ENCODE peak calls at places on chromosomes 2 and 18, in ten cellular contexts. One of them, this sample, is unnamed.

GRCh38 chr18:22606563-22607283 is 189.0 kb upstream of the CTAGE1 start:
- DNase-seq in RWPE2: no peak
- DNase-seq in mammary epithelial cell: no peak
- DNase-seq in immature natural killer cell: no peak
- DNase-seq in nephron progenitor cell: peak
- DNase-seq in frontal cortex: no peak
- DNase-seq in activated T-cell treated with anti-CD3 and anti-CD28 coated beads for 4 hours: no peak
- DNase-seq in activated naive CD4-positive, alpha-beta T cell treated with anti-CD3 and anti-CD28 coated beads, Interleukin-2, amount 10 ng/mL, durations not matched to agents 7 days and 5 days: no peak
- DNase-seq in adrenal gland: no peak
- DNase-seq in NCI-H774: no peak
- DNase-seq in this sample: no peak

GRCh38 chr2:141941224-141941714 is 189.5 kb downstream of the LRP1B start:
- DNase-seq in RWPE2: no peak
- DNase-seq in mammary epithelial cell: no peak
- DNase-seq in immature natural killer cell: no peak
- DNase-seq in nephron progenitor cell: no peak
- DNase-seq in frontal cortex: no peak
- DNase-seq in activated T-cell treated with anti-CD3 and anti-CD28 coated beads for 4 hours: no peak
- DNase-seq in activated naive CD4-positive, alpha-beta T cell treated with anti-CD3 and anti-CD28 coated beads, Interleukin-2, amount 10 ng/mL, durations not matched to agents 7 days and 5 days: no peak
- DNase-seq in adrenal gland: no peak
- DNase-seq in NCI-H774: no peak
- DNase-seq in this sample: no peak

GRCh38 chr2:239473211-239473805 is 72.5 kb upstream of the HDAC4 start:
- DNase-seq in RWPE2: peak
- DNase-seq in mammary epithelial cell: no peak
- DNase-seq in immature natural killer cell: no peak
- DNase-seq in nephron progenitor cell: no peak
- DNase-seq in frontal cortex: no peak
- DNase-seq in activated T-cell treated with anti-CD3 and anti-CD28 coated beads for 4 hours: no peak
- DNase-seq in activated naive CD4-positive, alpha-beta T cell treated with anti-CD3 and anti-CD28 coated beads, Interleukin-2, amount 10 ng/mL, durations not matched to agents 7 days and 5 days: no peak
- DNase-seq in adrenal gland: peak
- DNase-seq in NCI-H774: no peak
- DNase-seq in this sample: no peak

GRCh38 chr2:23601301-23601965 is 216.5 kb downstream of the KLHL29 start:
- DNase-seq in RWPE2: no peak
- DNase-seq in mammary epithelial cell: no peak
- DNase-seq in immature natural killer cell: no peak
- DNase-seq in nephron progenitor cell: no peak
- DNase-seq in frontal cortex: no peak
- DNase-seq in activated T-cell treated with anti-CD3 and anti-CD28 coated beads for 4 hours: no peak
- DNase-seq in activated naive CD4-positive, alpha-beta T cell treated with anti-CD3 and anti-CD28 coated beads, Interleukin-2, amount 10 ng/mL, durations not matched to agents 7 days and 5 days: no peak
- DNase-seq in adrenal gland: no peak
- DNase-seq in NCI-H774: no peak
- DNase-seq in this sample: no peak

GRCh38 chr2:20314562-20315521 is 35.8 kb downstream of the PUM2 start:
- DNase-seq in RWPE2: no peak
- DNase-seq in mammary epithelial cell: peak
- DNase-seq in immature natural killer cell: no peak
- DNase-seq in nephron progenitor cell: no peak
- DNase-seq in frontal cortex: no peak
- DNase-seq in activated T-cell treated with anti-CD3 and anti-CD28 coated beads for 4 hours: no peak
- DNase-seq in activated naive CD4-positive, alpha-beta T cell treated with anti-CD3 and anti-CD28 coated beads, Interleukin-2, amount 10 ng/mL, durations not matched to agents 7 days and 5 days: no peak
- DNase-seq in adrenal gland: no peak
- DNase-seq in NCI-H774: no peak
- DNase-seq in this sample: no peak

GRCh38 chr2:18619091-18619490 is 29.7 kb upstream of the NT5C1B start:
- DNase-seq in RWPE2: no peak
- DNase-seq in mammary epithelial cell: no peak
- DNase-seq in immature natural killer cell: no peak
- DNase-seq in nephron progenitor cell: no peak
- DNase-seq in frontal cortex: no peak
- DNase-seq in activated T-cell treated with anti-CD3 and anti-CD28 coated beads for 4 hours: no peak
- DNase-seq in activated naive CD4-positive, alpha-beta T cell treated with anti-CD3 and anti-CD28 coated beads, Interleukin-2, amount 10 ng/mL, durations not matched to agents 7 days and 5 days: no peak
- DNase-seq in adrenal gland: no peak
- DNase-seq in NCI-H774: no peak
- DNase-seq in this sample: no peak

GRCh38 chr2:175401956-175402469 is 220.5 kb upstream of the ATP5MC3 start:
- DNase-seq in RWPE2: no peak
- DNase-seq in mammary epithelial cell: no peak
- DNase-seq in immature natural killer cell: no peak
- DNase-seq in nephron progenitor cell: no peak
- DNase-seq in frontal cortex: no peak
- DNase-seq in activated T-cell treated with anti-CD3 and anti-CD28 coated beads for 4 hours: no peak
- DNase-seq in activated naive CD4-positive, alpha-beta T cell treated with anti-CD3 and anti-CD28 coated beads, Interleukin-2, amount 10 ng/mL, durations not matched to agents 7 days and 5 days: no peak
- DNase-seq in adrenal gland: no peak
- DNase-seq in NCI-H774: no peak
- DNase-seq in this sample: no peak

GRCh38 chr2:143700865-143701264 is 571.6 kb downstream of the ARHGAP15 start:
- DNase-seq in RWPE2: no peak
- DNase-seq in mammary epithelial cell: no peak
- DNase-seq in immature natural killer cell: no peak
- DNase-seq in nephron progenitor cell: no peak
- DNase-seq in frontal cortex: no peak
- DNase-seq in activated T-cell treated with anti-CD3 and anti-CD28 coated beads for 4 hours: no peak
- DNase-seq in activated naive CD4-positive, alpha-beta T cell treated with anti-CD3 and anti-CD28 coated beads, Interleukin-2, amount 10 ng/mL, durations not matched to agents 7 days and 5 days: no peak
- DNase-seq in adrenal gland: no peak
- DNase-seq in NCI-H774: no peak
- DNase-seq in this sample: no peak

GRCh38 chr18:76259726-76260125 is 235.3 kb downstream of the ZNF516 start:
- DNase-seq in RWPE2: no peak
- DNase-seq in mammary epithelial cell: no peak
- DNase-seq in immature natural killer cell: no peak
- DNase-seq in nephron progenitor cell: no peak
- DNase-seq in frontal cortex: no peak
- DNase-seq in activated T-cell treated with anti-CD3 and anti-CD28 coated beads for 4 hours: no peak
- DNase-seq in activated naive CD4-positive, alpha-beta T cell treated with anti-CD3 and anti-CD28 coated beads, Interleukin-2, amount 10 ng/mL, durations not matched to agents 7 days and 5 days: no peak
- DNase-seq in adrenal gland: no peak
- DNase-seq in NCI-H774: no peak
- DNase-seq in this sample: no peak

GRCh38 chr2:216574046-216574445 is 59.2 kb upstream of the IGFBP2 start:
- DNase-seq in RWPE2: no peak
- DNase-seq in mammary epithelial cell: no peak
- DNase-seq in immature natural killer cell: no peak
- DNase-seq in nephron progenitor cell: no peak
- DNase-seq in frontal cortex: no peak
- DNase-seq in activated T-cell treated with anti-CD3 and anti-CD28 coated beads for 4 hours: no peak
- DNase-seq in activated naive CD4-positive, alpha-beta T cell treated with anti-CD3 and anti-CD28 coated beads, Interleukin-2, amount 10 ng/mL, durations not matched to agents 7 days and 5 days: no peak
- DNase-seq in adrenal gland: no peak
- DNase-seq in NCI-H774: no peak
- DNase-seq in this sample: no peak

GRCh38 chr2:36356990-36357505 is 1.5 kb downstream of the CRIM1 start:
- DNase-seq in RWPE2: no peak
- DNase-seq in mammary epithelial cell: peak
- DNase-seq in immature natural killer cell: no peak
- DNase-seq in nephron progenitor cell: peak
- DNase-seq in frontal cortex: no peak
- DNase-seq in activated T-cell treated with anti-CD3 and anti-CD28 coated beads for 4 hours: no peak
- DNase-seq in activated naive CD4-positive, alpha-beta T cell treated with anti-CD3 and anti-CD28 coated beads, Interleukin-2, amount 10 ng/mL, durations not matched to agents 7 days and 5 days: peak
- DNase-seq in adrenal gland: peak
- DNase-seq in NCI-H774: no peak
- DNase-seq in this sample: no peak

GRCh38 chr2:9627310-9627709 is 3.5 kb downstream of the YWHAQ start:
- DNase-seq in RWPE2: no peak
- DNase-seq in mammary epithelial cell: peak
- DNase-seq in immature natural killer cell: peak
- DNase-seq in nephron progenitor cell: no peak
- DNase-seq in frontal cortex: no peak
- DNase-seq in activated T-cell treated with anti-CD3 and anti-CD28 coated beads for 4 hours: no peak
- DNase-seq in activated naive CD4-positive, alpha-beta T cell treated with anti-CD3 and anti-CD28 coated beads, Interleukin-2, amount 10 ng/mL, durations not matched to agents 7 days and 5 days: no peak
- DNase-seq in adrenal gland: no peak
- DNase-seq in NCI-H774: no peak
- DNase-seq in this sample: no peak

GRCh38 chr2:217340176-217340575 is 480.3 kb upstream of the TNP1 start:
- DNase-seq in RWPE2: no peak
- DNase-seq in mammary epithelial cell: no peak
- DNase-seq in immature natural killer cell: no peak
- DNase-seq in nephron progenitor cell: no peak
- DNase-seq in frontal cortex: no peak
- DNase-seq in activated T-cell treated with anti-CD3 and anti-CD28 coated beads for 4 hours: no peak
- DNase-seq in activated naive CD4-positive, alpha-beta T cell treated with anti-CD3 and anti-CD28 coated beads, Interleukin-2, amount 10 ng/mL, durations not matched to agents 7 days and 5 days: no peak
- DNase-seq in adrenal gland: no peak
- DNase-seq in NCI-H774: no peak
- DNase-seq in this sample: no peak

GRCh38 chr2:96024336-96025106 is 10.2 kb downstream of the GPAT2 start:
- DNase-seq in RWPE2: no peak
- DNase-seq in mammary epithelial cell: no peak
- DNase-seq in immature natural killer cell: no peak
- DNase-seq in nephron progenitor cell: no peak
- DNase-seq in frontal cortex: no peak
- DNase-seq in activated T-cell treated with anti-CD3 and anti-CD28 coated beads for 4 hours: no peak
- DNase-seq in activated naive CD4-positive, alpha-beta T cell treated with anti-CD3 and anti-CD28 coated beads, Interleukin-2, amount 10 ng/mL, durations not matched to agents 7 days and 5 days: no peak
- DNase-seq in adrenal gland: no peak
- DNase-seq in NCI-H774: no peak
- DNase-seq in this sample: no peak

GRCh38 chr2:149767516-149767974 is 180.0 kb upstream of the MMADHC start:
- DNase-seq in RWPE2: no peak
- DNase-seq in mammary epithelial cell: peak
- DNase-seq in immature natural killer cell: no peak
- DNase-seq in nephron progenitor cell: no peak
- DNase-seq in frontal cortex: no peak
- DNase-seq in activated T-cell treated with anti-CD3 and anti-CD28 coated beads for 4 hours: no peak
- DNase-seq in activated naive CD4-positive, alpha-beta T cell treated with anti-CD3 and anti-CD28 coated beads, Interleukin-2, amount 10 ng/mL, durations not matched to agents 7 days and 5 days: no peak
- DNase-seq in adrenal gland: no peak
- DNase-seq in NCI-H774: no peak
- DNase-seq in this sample: no peak

GRCh38 chr2:21118302-21118920 is 5.4 kb upstream of the TDRD15 start:
- DNase-seq in RWPE2: no peak
- DNase-seq in mammary epithelial cell: peak
- DNase-seq in immature natural killer cell: peak
- DNase-seq in nephron progenitor cell: peak
- DNase-seq in frontal cortex: peak
- DNase-seq in activated T-cell treated with anti-CD3 and anti-CD28 coated beads for 4 hours: no peak
- DNase-seq in activated naive CD4-positive, alpha-beta T cell treated with anti-CD3 and anti-CD28 coated beads, Interleukin-2, amount 10 ng/mL, durations not matched to agents 7 days and 5 days: peak
- DNase-seq in adrenal gland: peak
- DNase-seq in NCI-H774: peak
- DNase-seq in this sample: no peak

GRCh38 chr18:46623541-46623940 is 33.5 kb downstream of the LOXHD1 start:
- DNase-seq in RWPE2: no peak
- DNase-seq in mammary epithelial cell: peak
- DNase-seq in immature natural killer cell: peak
- DNase-seq in nephron progenitor cell: no peak
- DNase-seq in frontal cortex: peak
- DNase-seq in activated T-cell treated with anti-CD3 and anti-CD28 coated beads for 4 hours: peak
- DNase-seq in activated naive CD4-positive, alpha-beta T cell treated with anti-CD3 and anti-CD28 coated beads, Interleukin-2, amount 10 ng/mL, durations not matched to agents 7 days and 5 days: peak
- DNase-seq in adrenal gland: no peak
- DNase-seq in NCI-H774: no peak
- DNase-seq in this sample: no peak

GRCh38 chr18:44729631-44730101 is 49.0 kb downstream of the SETBP1 start:
- DNase-seq in RWPE2: no peak
- DNase-seq in mammary epithelial cell: no peak
- DNase-seq in immature natural killer cell: peak
- DNase-seq in nephron progenitor cell: no peak
- DNase-seq in frontal cortex: no peak
- DNase-seq in activated T-cell treated with anti-CD3 and anti-CD28 coated beads for 4 hours: no peak
- DNase-seq in activated naive CD4-positive, alpha-beta T cell treated with anti-CD3 and anti-CD28 coated beads, Interleukin-2, amount 10 ng/mL, durations not matched to agents 7 days and 5 days: no peak
- DNase-seq in adrenal gland: no peak
- DNase-seq in NCI-H774: no peak
- DNase-seq in this sample: no peak

GRCh38 chr2:74742486-74742885 is 88.4 kb downstream of the SEMA4F start:
- DNase-seq in RWPE2: no peak
- DNase-seq in mammary epithelial cell: no peak
- DNase-seq in immature natural killer cell: no peak
- DNase-seq in nephron progenitor cell: no peak
- DNase-seq in frontal cortex: no peak
- DNase-seq in activated T-cell treated with anti-CD3 and anti-CD28 coated beads for 4 hours: no peak
- DNase-seq in activated naive CD4-positive, alpha-beta T cell treated with anti-CD3 and anti-CD28 coated beads, Interleukin-2, amount 10 ng/mL, durations not matched to agents 7 days and 5 days: no peak
- DNase-seq in adrenal gland: no peak
- DNase-seq in NCI-H774: no peak
- DNase-seq in this sample: no peak

GRCh38 chr2:238872026-238872425 is 24.1 kb downstream of the TWIST2 start:
- DNase-seq in RWPE2: no peak
- DNase-seq in mammary epithelial cell: no peak
- DNase-seq in immature natural killer cell: no peak
- DNase-seq in nephron progenitor cell: no peak
- DNase-seq in frontal cortex: no peak
- DNase-seq in activated T-cell treated with anti-CD3 and anti-CD28 coated beads for 4 hours: no peak
- DNase-seq in activated naive CD4-positive, alpha-beta T cell treated with anti-CD3 and anti-CD28 coated beads, Interleukin-2, amount 10 ng/mL, durations not matched to agents 7 days and 5 days: no peak
- DNase-seq in adrenal gland: no peak
- DNase-seq in NCI-H774: no peak
- DNase-seq in this sample: no peak

GRCh38 chr2:7356909-7357584 is 439.8 kb downstream of the RNF144A start:
- DNase-seq in RWPE2: no peak
- DNase-seq in mammary epithelial cell: no peak
- DNase-seq in immature natural killer cell: no peak
- DNase-seq in nephron progenitor cell: no peak
- DNase-seq in frontal cortex: no peak
- DNase-seq in activated T-cell treated with anti-CD3 and anti-CD28 coated beads for 4 hours: no peak
- DNase-seq in activated naive CD4-positive, alpha-beta T cell treated with anti-CD3 and anti-CD28 coated beads, Interleukin-2, amount 10 ng/mL, durations not matched to agents 7 days and 5 days: no peak
- DNase-seq in adrenal gland: no peak
- DNase-seq in NCI-H774: peak
- DNase-seq in this sample: no peak

GRCh38 chr2:231449503-231450054 is 14.7 kb downstream of the NCL start:
- DNase-seq in RWPE2: no peak
- DNase-seq in mammary epithelial cell: no peak
- DNase-seq in immature natural killer cell: no peak
- DNase-seq in nephron progenitor cell: no peak
- DNase-seq in frontal cortex: no peak
- DNase-seq in activated T-cell treated with anti-CD3 and anti-CD28 coated beads for 4 hours: no peak
- DNase-seq in activated naive CD4-positive, alpha-beta T cell treated with anti-CD3 and anti-CD28 coated beads, Interleukin-2, amount 10 ng/mL, durations not matched to agents 7 days and 5 days: no peak
- DNase-seq in adrenal gland: no peak
- DNase-seq in NCI-H774: no peak
- DNase-seq in this sample: no peak

GRCh38 chr2:238409341-238410200 is 17.2 kb upstream of the ASB1 start:
- DNase-seq in RWPE2: no peak
- DNase-seq in mammary epithelial cell: no peak
- DNase-seq in immature natural killer cell: no peak
- DNase-seq in nephron progenitor cell: no peak
- DNase-seq in frontal cortex: no peak
- DNase-seq in activated T-cell treated with anti-CD3 and anti-CD28 coated beads for 4 hours: no peak
- DNase-seq in activated naive CD4-positive, alpha-beta T cell treated with anti-CD3 and anti-CD28 coated beads, Interleukin-2, amount 10 ng/mL, durations not matched to agents 7 days and 5 days: no peak
- DNase-seq in adrenal gland: no peak
- DNase-seq in NCI-H774: no peak
- DNase-seq in this sample: no peak

GRCh38 chr18:13377496-13377895 is 158.9 kb downstream of the LDLRAD4 start:
- DNase-seq in RWPE2: no peak
- DNase-seq in mammary epithelial cell: peak
- DNase-seq in immature natural killer cell: no peak
- DNase-seq in nephron progenitor cell: no peak
- DNase-seq in frontal cortex: no peak
- DNase-seq in activated T-cell treated with anti-CD3 and anti-CD28 coated beads for 4 hours: no peak
- DNase-seq in activated naive CD4-positive, alpha-beta T cell treated with anti-CD3 and anti-CD28 coated beads, Interleukin-2, amount 10 ng/mL, durations not matched to agents 7 days and 5 days: peak
- DNase-seq in adrenal gland: no peak
- DNase-seq in NCI-H774: no peak
- DNase-seq in this sample: no peak

GRCh38 chr2:172783091-172783898 is 47.6 kb downstream of the RAPGEF4 start:
- DNase-seq in RWPE2: peak
- DNase-seq in mammary epithelial cell: peak
- DNase-seq in immature natural killer cell: no peak
- DNase-seq in nephron progenitor cell: peak
- DNase-seq in frontal cortex: no peak
- DNase-seq in activated T-cell treated with anti-CD3 and anti-CD28 coated beads for 4 hours: no peak
- DNase-seq in activated naive CD4-positive, alpha-beta T cell treated with anti-CD3 and anti-CD28 coated beads, Interleukin-2, amount 10 ng/mL, durations not matched to agents 7 days and 5 days: no peak
- DNase-seq in adrenal gland: peak
- DNase-seq in NCI-H774: no peak
- DNase-seq in this sample: peak

GRCh38 chr2:37418956-37419355 is 74.5 kb downstream of the QPCT start:
- DNase-seq in RWPE2: no peak
- DNase-seq in mammary epithelial cell: peak
- DNase-seq in immature natural killer cell: no peak
- DNase-seq in nephron progenitor cell: no peak
- DNase-seq in frontal cortex: no peak
- DNase-seq in activated T-cell treated with anti-CD3 and anti-CD28 coated beads for 4 hours: no peak
- DNase-seq in activated naive CD4-positive, alpha-beta T cell treated with anti-CD3 and anti-CD28 coated beads, Interleukin-2, amount 10 ng/mL, durations not matched to agents 7 days and 5 days: no peak
- DNase-seq in adrenal gland: no peak
- DNase-seq in NCI-H774: no peak
- DNase-seq in this sample: no peak

GRCh38 chr2:208224802-208225201 is 30.1 kb downstream of the IDH1 start:
- DNase-seq in RWPE2: no peak
- DNase-seq in mammary epithelial cell: peak
- DNase-seq in immature natural killer cell: no peak
- DNase-seq in nephron progenitor cell: no peak
- DNase-seq in frontal cortex: no peak
- DNase-seq in activated T-cell treated with anti-CD3 and anti-CD28 coated beads for 4 hours: no peak
- DNase-seq in activated naive CD4-positive, alpha-beta T cell treated with anti-CD3 and anti-CD28 coated beads, Interleukin-2, amount 10 ng/mL, durations not matched to agents 7 days and 5 days: no peak
- DNase-seq in adrenal gland: no peak
- DNase-seq in NCI-H774: no peak
- DNase-seq in this sample: peak